ENCODE peak calls at places on chromosomes 6 and 20, in nine cellular contexts. One of them, this sample, is unnamed.

GRCh38 chr6:167766986-167767714 is 59.6 kb upstream of the AFDN start:
- DNase-seq in Peyer's patch: peak
- DNase-seq in CD4-positive, CD25-positive, alpha-beta regulatory T cell: no peak
- DNase-seq in astrocyte of the spinal cord: no peak
- DNase-seq in sigmoid colon: peak
- DNase-seq in CD4-positive, alpha-beta memory T cell: no peak
- DNase-seq in CD8-positive, alpha-beta T cell: no peak
- DNase-seq in AG09309: no peak
- DNase-seq in mucosa of descending colon: no peak
- DNase-seq in this sample: peak

GRCh38 chr6:27452496-27452897 is 20.4 kb downstream of the ZNF184 start:
- DNase-seq in CD4-positive, CD25-positive, alpha-beta regulatory T cell: no peak
- DNase-seq in Peyer's patch: no peak
- DNase-seq in AG09309: no peak
- DNase-seq in mucosa of descending colon: no peak
- DNase-seq in sigmoid colon: no peak
- DNase-seq in astrocyte of the spinal cord: peak
- DNase-seq in CD4-positive, alpha-beta memory T cell: no peak
- DNase-seq in CD8-positive, alpha-beta T cell: no peak
- DNase-seq in this sample: no peak

GRCh38 chr6:27866370-27867050 is 45.7 kb downstream of the OR2B2 start:
- DNase-seq in AG09309: no peak
- DNase-seq in CD8-positive, alpha-beta T cell: peak
- DNase-seq in CD4-positive, alpha-beta memory T cell: peak
- DNase-seq in mucosa of descending colon: no peak
- DNase-seq in Peyer's patch: peak
- DNase-seq in CD4-positive, CD25-positive, alpha-beta regulatory T cell: peak
- DNase-seq in sigmoid colon: no peak
- DNase-seq in astrocyte of the spinal cord: peak
- DNase-seq in this sample: no peak

GRCh38 chr6:138115877-138116660 is 8.8 kb upstream of the PERP start:
- DNase-seq in AG09309: peak
- DNase-seq in mucosa of descending colon: no peak
- DNase-seq in astrocyte of the spinal cord: peak
- DNase-seq in Peyer's patch: peak
- DNase-seq in CD4-positive, alpha-beta memory T cell: peak
- DNase-seq in sigmoid colon: peak
- DNase-seq in CD8-positive, alpha-beta T cell: peak
- DNase-seq in CD4-positive, CD25-positive, alpha-beta regulatory T cell: peak
- DNase-seq in this sample: peak

GRCh38 chr6:132192646-132193045 is 208.6 kb downstream of the MOXD1 start:
- DNase-seq in CD4-positive, CD25-positive, alpha-beta regulatory T cell: no peak
- DNase-seq in CD4-positive, alpha-beta memory T cell: no peak
- DNase-seq in astrocyte of the spinal cord: no peak
- DNase-seq in Peyer's patch: no peak
- DNase-seq in sigmoid colon: no peak
- DNase-seq in CD8-positive, alpha-beta T cell: no peak
- DNase-seq in AG09309: no peak
- DNase-seq in mucosa of descending colon: no peak
- DNase-seq in this sample: no peak

GRCh38 chr20:23148721-23149570 is 62.8 kb upstream of the CD93 start:
- DNase-seq in CD8-positive, alpha-beta T cell: no peak
- DNase-seq in CD4-positive, CD25-positive, alpha-beta regulatory T cell: no peak
- DNase-seq in mucosa of descending colon: no peak
- DNase-seq in AG09309: no peak
- DNase-seq in astrocyte of the spinal cord: no peak
- DNase-seq in CD4-positive, alpha-beta memory T cell: no peak
- DNase-seq in Peyer's patch: peak
- DNase-seq in sigmoid colon: peak
- DNase-seq in this sample: no peak

GRCh38 chr6:36387440-36388303 is at the start of gene ETV7:
- DNase-seq in CD4-positive, CD25-positive, alpha-beta regulatory T cell: peak
- DNase-seq in mucosa of descending colon: peak
- DNase-seq in sigmoid colon: peak
- DNase-seq in astrocyte of the spinal cord: no peak
- DNase-seq in CD4-positive, alpha-beta memory T cell: peak
- DNase-seq in Peyer's patch: peak
- DNase-seq in AG09309: no peak
- DNase-seq in CD8-positive, alpha-beta T cell: peak
- DNase-seq in this sample: peak

GRCh38 chr6:8389034-8389818 is 46.1 kb downstream of the SLC35B3 start:
- DNase-seq in sigmoid colon: no peak
- DNase-seq in astrocyte of the spinal cord: no peak
- DNase-seq in mucosa of descending colon: no peak
- DNase-seq in Peyer's patch: no peak
- DNase-seq in CD8-positive, alpha-beta T cell: no peak
- DNase-seq in CD4-positive, CD25-positive, alpha-beta regulatory T cell: no peak
- DNase-seq in CD4-positive, alpha-beta memory T cell: no peak
- DNase-seq in AG09309: no peak
- DNase-seq in this sample: no peak

DNA sequence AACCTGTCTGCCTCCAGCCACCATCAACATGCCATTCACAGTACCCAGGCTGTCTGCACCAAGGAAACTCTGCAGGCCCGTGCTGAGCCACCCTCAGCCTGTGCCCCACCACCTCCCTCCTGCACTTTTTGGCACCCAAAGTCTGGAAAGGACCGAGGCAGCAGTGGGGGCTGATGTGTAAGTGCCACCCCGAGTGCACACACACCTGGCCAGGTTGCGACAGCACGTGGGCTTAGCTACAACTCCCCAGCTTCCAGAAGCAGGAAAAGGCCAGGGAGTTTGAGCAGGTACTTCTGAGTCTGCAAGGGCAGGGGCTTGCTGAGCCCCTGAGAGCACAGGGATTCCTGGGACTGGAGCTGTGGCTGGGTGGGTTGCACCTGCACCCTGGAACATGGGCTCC is 303.3 kb upstream of the OPRM1 start:
- DNase-seq in mucosa of descending colon: no peak
- DNase-seq in AG09309: no peak
- DNase-seq in sigmoid colon: no peak
- DNase-seq in Peyer's patch: no peak
- DNase-seq in CD8-positive, alpha-beta T cell: no peak
- DNase-seq in CD4-positive, alpha-beta memory T cell: no peak
- DNase-seq in astrocyte of the spinal cord: no peak
- DNase-seq in CD4-positive, CD25-positive, alpha-beta regulatory T cell: no peak
- DNase-seq in this sample: no peak
- H3K4me3 ChIP-seq in mucosa of descending colon: no peak
- H3K4me3 ChIP-seq in AG09309: no peak
- H3K4me3 ChIP-seq in sigmoid colon: no peak
- H3K4me3 ChIP-seq in Peyer's patch: no peak
- H3K4me3 ChIP-seq in CD8-positive, alpha-beta T cell: no peak
- H3K4me3 ChIP-seq in CD4-positive, alpha-beta memory T cell: no peak
- H3K4me3 ChIP-seq in astrocyte of the spinal cord: no peak
- H3K4me3 ChIP-seq in CD4-positive, CD25-positive, alpha-beta regulatory T cell: no peak
- H3K4me3 ChIP-seq in this sample: no peak

GRCh38 chr20:33024609-33025317 is 6.7 kb upstream of the BPIFB6 start:
- DNase-seq in CD4-positive, alpha-beta memory T cell: no peak
- DNase-seq in Peyer's patch: no peak
- DNase-seq in CD4-positive, CD25-positive, alpha-beta regulatory T cell: no peak
- DNase-seq in astrocyte of the spinal cord: no peak
- DNase-seq in mucosa of descending colon: no peak
- DNase-seq in AG09309: no peak
- DNase-seq in CD8-positive, alpha-beta T cell: no peak
- DNase-seq in sigmoid colon: no peak
- DNase-seq in this sample: no peak
- H3K4me3 ChIP-seq in CD4-positive, alpha-beta memory T cell: no peak
- H3K4me3 ChIP-seq in Peyer's patch: no peak
- H3K4me3 ChIP-seq in CD4-positive, CD25-positive, alpha-beta regulatory T cell: no peak
- H3K4me3 ChIP-seq in astrocyte of the spinal cord: no peak
- H3K4me3 ChIP-seq in mucosa of descending colon: no peak
- H3K4me3 ChIP-seq in AG09309: no peak
- H3K4me3 ChIP-seq in CD8-positive, alpha-beta T cell: no peak
- H3K4me3 ChIP-seq in sigmoid colon: no peak
- H3K4me3 ChIP-seq in this sample: no peak

DNA sequence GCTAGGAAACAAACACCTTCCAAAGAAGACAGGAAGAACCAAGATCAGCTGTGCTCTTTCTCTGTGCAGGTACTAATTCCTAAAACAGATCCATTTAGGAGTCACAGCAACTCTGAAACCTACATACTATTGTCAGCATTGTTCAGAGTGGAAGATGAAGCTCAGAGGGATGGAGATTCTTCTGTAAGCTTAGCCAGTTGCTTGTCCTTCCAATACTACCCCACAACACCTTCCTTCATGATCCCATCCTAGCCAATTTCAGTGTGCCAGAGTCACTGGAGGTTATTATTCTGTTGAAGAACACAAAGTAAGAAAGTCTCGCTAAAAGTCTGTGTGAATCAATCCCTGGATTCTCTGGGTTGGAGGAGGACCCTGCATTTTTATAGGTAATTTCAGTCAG is 2.3 kb downstream of the POPDC3 start:
- DNase-seq in astrocyte of the spinal cord: no peak
- DNase-seq in CD4-positive, CD25-positive, alpha-beta regulatory T cell: no peak
- DNase-seq in AG09309: no peak
- DNase-seq in mucosa of descending colon: no peak
- DNase-seq in CD8-positive, alpha-beta T cell: no peak
- DNase-seq in Peyer's patch: no peak
- DNase-seq in sigmoid colon: no peak
- DNase-seq in CD4-positive, alpha-beta memory T cell: no peak
- DNase-seq in this sample: no peak
- H3K4me3 ChIP-seq in astrocyte of the spinal cord: no peak
- H3K4me3 ChIP-seq in CD4-positive, CD25-positive, alpha-beta regulatory T cell: no peak
- H3K4me3 ChIP-seq in AG09309: no peak
- H3K4me3 ChIP-seq in mucosa of descending colon: no peak
- H3K4me3 ChIP-seq in CD8-positive, alpha-beta T cell: no peak
- H3K4me3 ChIP-seq in Peyer's patch: no peak
- H3K4me3 ChIP-seq in sigmoid colon: no peak
- H3K4me3 ChIP-seq in CD4-positive, alpha-beta memory T cell: no peak
- H3K4me3 ChIP-seq in this sample: no peak

DNA sequence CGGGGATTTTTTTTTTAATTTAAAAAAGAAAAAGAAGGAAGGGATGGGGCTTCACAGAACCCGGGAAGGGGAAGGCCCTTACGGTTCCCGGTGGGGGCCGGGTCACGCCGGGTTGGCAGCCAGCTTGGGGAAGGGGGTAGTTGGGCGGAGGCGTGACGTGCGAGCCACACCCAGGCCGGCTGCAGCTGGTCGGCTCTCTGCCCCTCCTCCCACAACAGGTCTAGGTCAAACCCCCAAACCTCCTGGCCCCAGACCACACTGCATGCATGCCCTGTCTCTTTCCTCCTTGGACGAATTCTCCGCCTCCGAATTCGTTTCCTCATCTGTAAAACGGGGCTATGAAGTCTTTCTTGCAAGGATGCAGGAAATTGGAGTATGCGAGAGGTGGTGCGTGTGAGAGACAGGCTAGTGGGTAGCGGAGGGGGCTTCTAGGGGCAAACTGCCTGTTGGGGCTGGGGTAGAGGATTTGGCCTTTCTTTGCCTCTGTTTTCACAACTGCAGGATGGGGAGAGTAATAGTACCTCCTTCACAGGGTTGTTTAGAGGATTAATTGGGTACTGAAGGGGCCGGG is 835 bp downstream of the HCK start:
- DNase-seq in mucosa of descending colon: peak
- DNase-seq in AG09309: no peak
- DNase-seq in CD8-positive, alpha-beta T cell: no peak
- DNase-seq in CD4-positive, alpha-beta memory T cell: no peak
- DNase-seq in Peyer's patch: peak
- DNase-seq in CD4-positive, CD25-positive, alpha-beta regulatory T cell: no peak
- DNase-seq in sigmoid colon: peak
- DNase-seq in astrocyte of the spinal cord: no peak
- DNase-seq in this sample: peak
- H3K4me3 ChIP-seq in mucosa of descending colon: no peak
- H3K4me3 ChIP-seq in AG09309: no peak
- H3K4me3 ChIP-seq in CD8-positive, alpha-beta T cell: no peak
- H3K4me3 ChIP-seq in CD4-positive, alpha-beta memory T cell: no peak
- H3K4me3 ChIP-seq in Peyer's patch: peak
- H3K4me3 ChIP-seq in CD4-positive, CD25-positive, alpha-beta regulatory T cell: no peak
- H3K4me3 ChIP-seq in sigmoid colon: peak
- H3K4me3 ChIP-seq in astrocyte of the spinal cord: no peak
- H3K4me3 ChIP-seq in this sample: peak

GRCh38 chr6:135270676-135271536 is 89.8 kb downstream of the MYB start:
- DNase-seq in CD4-positive, alpha-beta memory T cell: no peak
- DNase-seq in CD4-positive, CD25-positive, alpha-beta regulatory T cell: no peak
- DNase-seq in AG09309: no peak
- DNase-seq in Peyer's patch: peak
- DNase-seq in mucosa of descending colon: peak
- DNase-seq in CD8-positive, alpha-beta T cell: no peak
- DNase-seq in sigmoid colon: no peak
- DNase-seq in astrocyte of the spinal cord: no peak
- DNase-seq in this sample: no peak
- H3K4me3 ChIP-seq in CD4-positive, alpha-beta memory T cell: no peak
- H3K4me3 ChIP-seq in CD4-positive, CD25-positive, alpha-beta regulatory T cell: no peak
- H3K4me3 ChIP-seq in AG09309: no peak
- H3K4me3 ChIP-seq in Peyer's patch: no peak
- H3K4me3 ChIP-seq in mucosa of descending colon: no peak
- H3K4me3 ChIP-seq in CD8-positive, alpha-beta T cell: no peak
- H3K4me3 ChIP-seq in sigmoid colon: no peak
- H3K4me3 ChIP-seq in astrocyte of the spinal cord: no peak
- H3K4me3 ChIP-seq in this sample: no peak

DNA sequence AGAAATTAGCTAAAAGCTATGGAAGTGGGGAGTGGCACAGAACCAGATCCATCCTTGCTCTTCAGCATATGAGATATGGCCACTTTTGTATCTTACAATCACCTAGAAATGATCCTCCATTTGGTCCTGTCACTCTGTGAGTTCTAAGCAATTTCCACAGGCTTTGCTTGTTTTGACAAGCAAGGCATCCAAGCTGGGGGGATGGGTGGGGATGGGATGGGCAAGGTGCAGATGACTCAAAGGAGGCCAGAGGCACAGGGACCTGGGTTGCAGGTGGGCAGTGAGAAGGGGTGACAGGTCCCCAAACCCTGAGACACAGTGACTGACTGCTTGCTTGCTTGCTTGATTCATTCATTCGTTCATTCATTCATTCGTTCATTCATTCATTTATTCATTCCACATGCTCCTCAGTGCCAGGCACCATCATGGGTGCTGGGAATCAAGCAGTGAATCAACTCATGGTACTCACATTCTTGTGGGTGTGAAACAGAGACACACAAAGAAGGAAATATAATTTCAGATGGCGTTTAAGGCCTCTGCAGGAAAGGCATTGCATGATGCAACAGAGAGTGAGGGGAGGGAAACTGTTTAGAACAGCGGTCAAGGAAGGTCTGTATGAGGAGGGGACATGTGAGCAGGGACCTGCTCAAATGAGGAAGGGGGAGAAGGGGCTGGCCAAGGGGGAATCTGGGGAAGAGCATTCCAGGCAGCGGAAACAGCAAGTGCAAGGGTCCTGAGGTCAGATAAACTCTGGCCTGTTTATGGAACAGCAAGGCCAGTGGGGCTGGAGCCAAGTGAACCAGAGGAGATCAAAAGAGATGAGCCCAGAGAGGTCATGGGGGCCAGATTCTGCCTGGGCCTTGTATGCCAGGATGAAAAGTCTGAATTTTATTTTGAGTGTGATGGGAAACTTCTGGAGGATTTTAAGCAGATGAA is 3.4 kb downstream of the KCNB1 start:
- DNase-seq in CD4-positive, alpha-beta memory T cell: no peak
- DNase-seq in sigmoid colon: no peak
- DNase-seq in mucosa of descending colon: no peak
- DNase-seq in astrocyte of the spinal cord: no peak
- DNase-seq in Peyer's patch: no peak
- DNase-seq in AG09309: no peak
- DNase-seq in CD4-positive, CD25-positive, alpha-beta regulatory T cell: no peak
- DNase-seq in CD8-positive, alpha-beta T cell: no peak
- DNase-seq in this sample: no peak
- H3K4me3 ChIP-seq in CD4-positive, alpha-beta memory T cell: no peak
- H3K4me3 ChIP-seq in sigmoid colon: no peak
- H3K4me3 ChIP-seq in mucosa of descending colon: no peak
- H3K4me3 ChIP-seq in astrocyte of the spinal cord: no peak
- H3K4me3 ChIP-seq in Peyer's patch: no peak
- H3K4me3 ChIP-seq in AG09309: no peak
- H3K4me3 ChIP-seq in CD4-positive, CD25-positive, alpha-beta regulatory T cell: no peak
- H3K4me3 ChIP-seq in CD8-positive, alpha-beta T cell: no peak
- H3K4me3 ChIP-seq in this sample: no peak

GRCh38 chr6:127341471-127342202 is 1.8 kb downstream of the ECHDC1 start:
- DNase-seq in Peyer's patch: no peak
- DNase-seq in AG09309: no peak
- DNase-seq in CD4-positive, CD25-positive, alpha-beta regulatory T cell: no peak
- DNase-seq in sigmoid colon: no peak
- DNase-seq in CD4-positive, alpha-beta memory T cell: no peak
- DNase-seq in CD8-positive, alpha-beta T cell: no peak
- DNase-seq in mucosa of descending colon: no peak
- DNase-seq in astrocyte of the spinal cord: no peak
- DNase-seq in this sample: no peak
- H3K4me3 ChIP-seq in Peyer's patch: peak
- H3K4me3 ChIP-seq in AG09309: peak
- H3K4me3 ChIP-seq in CD4-positive, CD25-positive, alpha-beta regulatory T cell: peak
- H3K4me3 ChIP-seq in sigmoid colon: peak
- H3K4me3 ChIP-seq in CD4-positive, alpha-beta memory T cell: peak
- H3K4me3 ChIP-seq in CD8-positive, alpha-beta T cell: peak
- H3K4me3 ChIP-seq in mucosa of descending colon: no peak
- H3K4me3 ChIP-seq in astrocyte of the spinal cord: peak
- H3K4me3 ChIP-seq in this sample: peak

This sample was measured in spleen.